ENCODE peak calls at places on chromosomes 2 and 18, in five cellular contexts. One of them, this sample, is unnamed.

GRCh38 chr2:4291430-4291829 is 588.1 kb downstream of the DCDC2C start:
- DNase-seq in astrocyte of the spinal cord: no peak
- DNase-seq in endodermal cell: no peak
- DNase-seq in psoas muscle: no peak
- DNase-seq in endothelial cell of umbilical vein: no peak
- DNase-seq in this sample: no peak

GRCh38 chr2:150109028-150109427 is 378.4 kb downstream of the RND3 start:
- DNase-seq in astrocyte of the spinal cord: no peak
- DNase-seq in endodermal cell: no peak
- DNase-seq in psoas muscle: no peak
- DNase-seq in endothelial cell of umbilical vein: no peak
- DNase-seq in this sample: no peak

GRCh38 chr2:3827673-3828575 is 124.5 kb downstream of the DCDC2C start:
- DNase-seq in endothelial cell of umbilical vein: no peak
- DNase-seq in psoas muscle: no peak
- DNase-seq in endodermal cell: peak
- DNase-seq in astrocyte of the spinal cord: peak
- DNase-seq in this sample: peak

GRCh38 chr2:237786936-237787335 is 11.6 kb upstream of the RBM44 start:
- DNase-seq in endodermal cell: no peak
- DNase-seq in astrocyte of the spinal cord: no peak
- DNase-seq in endothelial cell of umbilical vein: no peak
- DNase-seq in psoas muscle: no peak
- DNase-seq in this sample: no peak

GRCh38 chr2:241150660-241151530 is 628 bp downstream of the PPP1R7 start:
- DNase-seq in astrocyte of the spinal cord: no peak
- DNase-seq in endodermal cell: no peak
- DNase-seq in psoas muscle: peak
- DNase-seq in endothelial cell of umbilical vein: no peak
- DNase-seq in this sample: no peak

GRCh38 chr2:88265352-88265960 is 95.3 kb downstream of the THNSL2 start:
- DNase-seq in psoas muscle: no peak
- DNase-seq in endothelial cell of umbilical vein: no peak
- DNase-seq in astrocyte of the spinal cord: peak
- DNase-seq in endodermal cell: no peak
- DNase-seq in this sample: peak

GRCh38 chr18:62566199-62566598 is 43.4 kb downstream of the ZCCHC2 start:
- DNase-seq in psoas muscle: peak
- DNase-seq in endothelial cell of umbilical vein: peak
- DNase-seq in astrocyte of the spinal cord: peak
- DNase-seq in endodermal cell: peak
- DNase-seq in this sample: no peak

GRCh38 chr2:215612770-215613169 is 176.9 kb upstream of the FN1 start:
- DNase-seq in astrocyte of the spinal cord: peak
- DNase-seq in endodermal cell: no peak
- DNase-seq in psoas muscle: no peak
- DNase-seq in endothelial cell of umbilical vein: no peak
- DNase-seq in this sample: no peak

GRCh38 chr2:88002359-88002707 is 14.0 kb downstream of the RNU2-63P start:
- DNase-seq in endodermal cell: no peak
- DNase-seq in endothelial cell of umbilical vein: no peak
- DNase-seq in psoas muscle: no peak
- DNase-seq in astrocyte of the spinal cord: no peak
- DNase-seq in this sample: no peak

GRCh38 chr2:190180313-190181065 is 118.0 kb upstream of the MSTN start:
- DNase-seq in endodermal cell: peak
- DNase-seq in astrocyte of the spinal cord: peak
- DNase-seq in psoas muscle: peak
- DNase-seq in endothelial cell of umbilical vein: peak
- DNase-seq in this sample: peak

GRCh38 chr2:102509749-102510148 is 36.7 kb downstream of the SLC9A4 start:
- DNase-seq in psoas muscle: no peak
- DNase-seq in endothelial cell of umbilical vein: peak
- DNase-seq in endodermal cell: no peak
- DNase-seq in astrocyte of the spinal cord: peak
- DNase-seq in this sample: peak

GRCh38 chr18:79934311-79935097 is 16.9 kb downstream of the SLC66A2 start:
- DNase-seq in psoas muscle: peak
- DNase-seq in astrocyte of the spinal cord: no peak
- DNase-seq in endothelial cell of umbilical vein: no peak
- DNase-seq in endodermal cell: peak
- DNase-seq in this sample: no peak

GRCh38 chr18:48942554-48943261 is 8.1 kb downstream of the SMAD7 start:
- DNase-seq in astrocyte of the spinal cord: peak
- DNase-seq in psoas muscle: no peak
- DNase-seq in endothelial cell of umbilical vein: peak
- DNase-seq in endodermal cell: no peak
- DNase-seq in this sample: peak

GRCh38 chr2:44929680-44930273 is 11.7 kb upstream of the SIX3 start:
- DNase-seq in endodermal cell: peak
- DNase-seq in endothelial cell of umbilical vein: no peak
- DNase-seq in astrocyte of the spinal cord: no peak
- DNase-seq in psoas muscle: no peak
- DNase-seq in this sample: no peak

GRCh38 chr18:2847341-2848144 is 737 bp downstream of the EMILIN2 start:
- DNase-seq in psoas muscle: peak
- DNase-seq in astrocyte of the spinal cord: peak
- DNase-seq in endothelial cell of umbilical vein: no peak
- DNase-seq in endodermal cell: peak
- DNase-seq in this sample: no peak

GRCh38 chr2:20179755-20180594 is 45.0 kb downstream of the SDC1 start:
- DNase-seq in psoas muscle: no peak
- DNase-seq in astrocyte of the spinal cord: no peak
- DNase-seq in endodermal cell: peak
- DNase-seq in endothelial cell of umbilical vein: no peak
- DNase-seq in this sample: peak

GRCh38 chr2:207260947-207261346 is 95.2 kb upstream of the KLF7 start:
- DNase-seq in endothelial cell of umbilical vein: no peak
- DNase-seq in endodermal cell: no peak
- DNase-seq in astrocyte of the spinal cord: no peak
- DNase-seq in psoas muscle: no peak
- DNase-seq in this sample: no peak

GRCh38 chr2:164826293-164827243 is 15.1 kb downstream of the COBLL1 start:
- DNase-seq in endodermal cell: no peak
- DNase-seq in endothelial cell of umbilical vein: peak
- DNase-seq in astrocyte of the spinal cord: peak
- DNase-seq in psoas muscle: no peak
- DNase-seq in this sample: peak

GRCh38 chr18:50654658-50655550 is 95.0 kb downstream of the MAPK4 start:
- DNase-seq in endodermal cell: no peak
- DNase-seq in astrocyte of the spinal cord: no peak
- DNase-seq in psoas muscle: no peak
- DNase-seq in endothelial cell of umbilical vein: no peak
- DNase-seq in this sample: no peak

GRCh38 chr18:34224423-34225217 is at the start of gene NOL4:
- DNase-seq in endodermal cell: peak
- DNase-seq in endothelial cell of umbilical vein: peak
- DNase-seq in psoas muscle: no peak
- DNase-seq in astrocyte of the spinal cord: peak
- DNase-seq in this sample: no peak

GRCh38 chr2:108936076-108936867 is 52.7 kb downstream of the EDAR start:
- DNase-seq in endothelial cell of umbilical vein: no peak
- DNase-seq in astrocyte of the spinal cord: no peak
- DNase-seq in endodermal cell: no peak
- DNase-seq in psoas muscle: no peak
- DNase-seq in this sample: no peak

GRCh38 chr18:74652392-74652988 is 54.8 kb downstream of the ZNF407 start:
- DNase-seq in psoas muscle: no peak
- DNase-seq in endodermal cell: no peak
- DNase-seq in endothelial cell of umbilical vein: peak
- DNase-seq in astrocyte of the spinal cord: peak
- DNase-seq in this sample: peak

GRCh38 chr2:232075080-232075479 is 113.6 kb downstream of the DIS3L2 start:
- DNase-seq in astrocyte of the spinal cord: no peak
- DNase-seq in endothelial cell of umbilical vein: no peak
- DNase-seq in endodermal cell: no peak
- DNase-seq in psoas muscle: no peak
- DNase-seq in this sample: no peak

GRCh38 chr2:157789933-157790511 is 86.1 kb downstream of the ACVR1 start:
- DNase-seq in endodermal cell: no peak
- DNase-seq in endothelial cell of umbilical vein: no peak
- DNase-seq in astrocyte of the spinal cord: no peak
- DNase-seq in psoas muscle: peak
- DNase-seq in this sample: no peak

GRCh38 chr2:204140258-204140657 is 203.7 kb downstream of the ICOS start:
- DNase-seq in psoas muscle: no peak
- DNase-seq in endodermal cell: peak
- DNase-seq in astrocyte of the spinal cord: no peak
- DNase-seq in endothelial cell of umbilical vein: no peak
- DNase-seq in this sample: no peak

GRCh38 chr18:74445585-74445984 is 11.5 kb downstream of the DIPK1C start:
- DNase-seq in psoas muscle: no peak
- DNase-seq in endothelial cell of umbilical vein: no peak
- DNase-seq in endodermal cell: no peak
- DNase-seq in astrocyte of the spinal cord: no peak
- DNase-seq in this sample: no peak

GRCh38 chr2:59761966-59762365 is 791.5 kb downstream of the BCL11A start:
- DNase-seq in astrocyte of the spinal cord: no peak
- DNase-seq in endothelial cell of umbilical vein: no peak
- DNase-seq in endodermal cell: no peak
- DNase-seq in psoas muscle: no peak
- DNase-seq in this sample: no peak

GRCh38 chr18:13381907-13382682 is 163.5 kb downstream of the LDLRAD4 start:
- DNase-seq in endodermal cell: no peak
- DNase-seq in psoas muscle: peak
- DNase-seq in endothelial cell of umbilical vein: peak
- DNase-seq in astrocyte of the spinal cord: peak
- DNase-seq in this sample: no peak

GRCh38 chr2:118832071-118832790 is 15.2 kb downstream of the EN1 start:
- DNase-seq in endodermal cell: no peak
- DNase-seq in endothelial cell of umbilical vein: no peak
- DNase-seq in psoas muscle: no peak
- DNase-seq in astrocyte of the spinal cord: no peak
- DNase-seq in this sample: no peak

DNA sequence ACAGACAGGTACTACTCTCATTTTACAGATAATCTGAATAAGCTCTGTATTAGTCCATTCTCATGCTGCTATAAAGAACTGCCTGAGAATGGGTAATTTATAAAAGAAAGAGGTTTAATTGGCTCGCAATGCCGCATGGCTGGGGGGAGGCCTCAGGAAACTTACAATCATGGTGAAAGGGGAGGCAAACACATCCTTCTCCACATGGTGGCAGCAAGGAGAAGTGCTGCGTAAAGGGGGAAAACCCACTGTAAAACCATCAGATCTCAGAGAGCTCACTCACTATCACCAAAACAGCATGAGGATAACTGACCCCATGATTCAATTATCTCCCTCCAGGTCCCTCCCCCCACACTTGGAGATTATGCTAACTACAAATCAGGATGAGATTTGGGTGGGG is 254.4 kb downstream of the KCNE4 start:
- DNase-seq in astrocyte of the spinal cord: peak
- DNase-seq in psoas muscle: no peak
- DNase-seq in endothelial cell of umbilical vein: peak
- DNase-seq in endodermal cell: peak
- DNase-seq in this sample: no peak
- TF ChIP-seq CTCF in astrocyte of the spinal cord: peak
- TF ChIP-seq CTCF in psoas muscle: peak
- TF ChIP-seq CTCF in endothelial cell of umbilical vein: peak
- TF ChIP-seq CTCF in endodermal cell: peak
- TF ChIP-seq CTCF in this sample: peak

GRCh38 chr2:53473236-53473635 is 294.4 kb upstream of the CHAC2 start:
- DNase-seq in endothelial cell of umbilical vein: no peak
- DNase-seq in endodermal cell: peak
- DNase-seq in astrocyte of the spinal cord: no peak
- DNase-seq in psoas muscle: no peak
- DNase-seq in this sample: no peak
- TF ChIP-seq CTCF in endothelial cell of umbilical vein: no peak
- TF ChIP-seq CTCF in endodermal cell: peak
- TF ChIP-seq CTCF in astrocyte of the spinal cord: peak
- TF ChIP-seq CTCF in psoas muscle: peak
- TF ChIP-seq CTCF in this sample: no peak

DNA sequence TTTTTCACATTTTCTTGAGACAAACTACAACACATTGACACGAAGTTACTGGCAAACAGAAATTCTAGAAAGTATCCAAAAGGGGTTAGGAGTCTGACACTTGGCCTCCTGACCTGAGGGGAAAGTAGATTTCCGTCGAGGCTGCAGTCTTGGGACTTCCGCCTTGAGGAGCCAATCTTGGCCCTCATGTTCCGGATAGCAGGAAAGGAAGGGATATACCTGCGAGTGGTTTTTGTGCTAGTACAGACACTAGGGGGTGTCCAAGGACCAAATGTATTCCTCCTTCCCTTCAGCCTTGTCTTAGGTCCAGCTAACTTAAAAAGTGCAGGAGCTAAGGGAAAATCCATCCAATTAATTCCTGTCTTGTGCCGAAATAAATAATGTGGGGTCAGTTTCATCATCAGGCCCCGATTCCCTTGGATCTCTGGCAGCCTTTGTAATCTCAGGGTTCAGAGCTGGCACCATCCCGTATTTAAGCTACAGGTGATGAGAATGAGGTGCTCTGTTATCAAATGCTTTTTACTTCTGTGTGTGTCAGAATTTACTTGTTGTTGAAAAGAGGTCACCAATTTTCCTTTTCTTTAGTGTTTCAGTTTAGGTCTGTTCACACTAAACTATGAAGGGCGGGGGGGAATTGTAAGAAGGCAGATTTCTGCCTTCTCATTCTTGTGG is 330.2 kb upstream of the FANCL start:
- DNase-seq in endothelial cell of umbilical vein: peak
- DNase-seq in psoas muscle: no peak
- DNase-seq in endodermal cell: peak
- DNase-seq in astrocyte of the spinal cord: peak
- DNase-seq in this sample: peak
- TF ChIP-seq CTCF in endothelial cell of umbilical vein: peak
- TF ChIP-seq CTCF in psoas muscle: peak
- TF ChIP-seq CTCF in endodermal cell: peak
- TF ChIP-seq CTCF in astrocyte of the spinal cord: peak
- TF ChIP-seq CTCF in this sample: peak

GRCh38 chr2:36538345-36538744 is 59.6 kb downstream of the FEZ2 start:
- DNase-seq in psoas muscle: no peak
- DNase-seq in endothelial cell of umbilical vein: no peak
- DNase-seq in endodermal cell: no peak
- DNase-seq in astrocyte of the spinal cord: no peak
- DNase-seq in this sample: no peak

GRCh38 chr2:36535099-36535498 is 62.9 kb downstream of the FEZ2 start:
- DNase-seq in psoas muscle: no peak
- DNase-seq in endodermal cell: no peak
- DNase-seq in astrocyte of the spinal cord: no peak
- DNase-seq in endothelial cell of umbilical vein: no peak
- DNase-seq in this sample: no peak

GRCh38 chr2:36534275-36534799 is 63.6 kb downstream of the FEZ2 start:
- DNase-seq in endodermal cell: no peak
- DNase-seq in endothelial cell of umbilical vein: no peak
- DNase-seq in psoas muscle: no peak
- DNase-seq in astrocyte of the spinal cord: no peak
- DNase-seq in this sample: no peak

GRCh38 chr2:36539631-36540030 is 58.3 kb downstream of the FEZ2 start:
- DNase-seq in astrocyte of the spinal cord: no peak
- DNase-seq in endothelial cell of umbilical vein: no peak
- DNase-seq in endodermal cell: no peak
- DNase-seq in psoas muscle: no peak
- DNase-seq in this sample: peak

DNA sequence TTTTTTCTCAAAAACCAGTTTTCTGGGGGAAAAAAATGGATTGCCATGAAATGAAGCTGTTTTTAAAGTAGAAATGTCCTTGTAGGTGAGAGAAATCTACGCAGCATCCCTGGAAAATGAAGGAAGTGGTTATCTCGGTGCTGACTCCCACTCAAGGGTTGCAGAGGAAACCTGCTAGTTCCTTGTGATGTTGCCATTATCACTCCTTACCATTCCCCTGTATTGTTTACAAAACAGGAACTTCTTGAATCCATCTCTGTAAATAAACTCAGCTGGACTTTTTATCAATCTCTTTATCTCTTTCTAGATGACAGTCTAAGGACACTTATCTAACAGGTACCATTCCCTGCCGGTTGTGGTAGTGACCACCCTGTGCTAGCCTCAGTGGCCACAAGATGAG is 61.2 kb downstream of the FEZ2 start:
- DNase-seq in astrocyte of the spinal cord: no peak
- DNase-seq in endothelial cell of umbilical vein: no peak
- DNase-seq in endodermal cell: no peak
- DNase-seq in psoas muscle: no peak
- DNase-seq in this sample: no peak
- TF ChIP-seq CTCF in astrocyte of the spinal cord: no peak
- TF ChIP-seq CTCF in endothelial cell of umbilical vein: no peak
- TF ChIP-seq CTCF in endodermal cell: no peak
- TF ChIP-seq CTCF in psoas muscle: no peak
- TF ChIP-seq CTCF in this sample: no peak